ENCODE peak calls at places on chromosomes 12 and 14, in seven cellular contexts. F is astrocyte of the cerebellum; E is pancreas; Y is A549; O is CD8-positive, alpha-beta T cell; H is ovary; R is HFF-Myc. L is an unnamed sample.

GRCh38 chr12:53890081-53890480 is 48.5 kb upstream of the HOXC13 start:
- DNase-seq in H (no peak), E (no peak), R (no peak), O (no peak), Y (no peak), F (no peak), L (no peak)

GRCh38 chr12:95859344-95859816 is 628 bp downstream of the SNRPF start:
- DNase-seq in F (no peak), O (no peak), E (no peak), H (no peak), R (no peak), Y (peak), L (no peak)

GRCh38 chr12:2633825-2634200 is 161.0 kb upstream of the FKBP4 start:
- DNase-seq in O (no peak), Y (no peak), F (no peak), E (no peak), H (no peak), R (no peak), L (no peak)

GRCh38 chr12:121776190-121777098 is 17.0 kb downstream of the RHOF start:
- DNase-seq in O (peak), Y (peak), H (peak), E (peak), F (no peak), R (no peak), L (no peak)

GRCh38 chr12:58922849-58923248 is 2.5 kb upstream of the LRIG3 start:
- DNase-seq in R (no peak), H (no peak), O (no peak), F (no peak), E (no peak), Y (peak), L (no peak)

GRCh38 chr14:23138173-23138535 is 19.1 kb upstream of the CEBPE start:
- DNase-seq in R (no peak), Y (no peak), E (no peak), H (no peak), O (no peak), F (no peak), L (no peak)

GRCh38 chr14:76834296-76834695 is 8.1 kb downstream of the LRRC74A start:
- DNase-seq in E (peak), H (no peak), Y (no peak), O (no peak), R (no peak), F (no peak), L (no peak)

GRCh38 chr12:117119592-117120198 is 20.5 kb upstream of the TESC start:
- DNase-seq in E (peak), F (no peak), Y (peak), H (no peak), R (no peak), O (no peak), L (no peak)

GRCh38 chr12:52615208-52615868 is 3.0 kb downstream of the KRT73 start:
- DNase-seq in O (no peak), H (no peak), F (no peak), Y (no peak), E (no peak), R (no peak), L (no peak)

GRCh38 chr14:92759679-92760523 is 11.5 kb upstream of the LGMN start:
- DNase-seq in Y (no peak), R (no peak), E (no peak), H (no peak), F (no peak), O (no peak), L (no peak)

GRCh38 chr14:31018057-31018645 is 7.3 kb upstream of the AP4S1 start:
- DNase-seq in R (no peak), E (no peak), F (no peak), H (no peak), Y (no peak), O (no peak), L (no peak)

GRCh38 chr12:11685261-11685660 is 35.8 kb downstream of the ETV6 start:
- DNase-seq in Y (no peak), E (no peak), O (no peak), R (no peak), H (no peak), F (no peak), L (no peak)

GRCh38 chr12:62146323-62146722 is 113.9 kb upstream of the USP15 start:
- DNase-seq in R (no peak), O (no peak), F (no peak), Y (no peak), E (no peak), H (no peak), L (no peak)

GRCh38 chr12:9647825-9648700 is 21.4 kb upstream of the CLEC2D start:
- DNase-seq in R (no peak), H (peak), F (no peak), O (peak), E (peak), Y (peak), L (no peak)

GRCh38 chr12:117212563-117213190 is 22.4 kb upstream of the FBXO21 start:
- DNase-seq in E (peak), O (peak), F (peak), Y (peak), H (peak), R (peak), L (no peak)

GRCh38 chr12:117643971-117644370 is 282.5 kb upstream of the NOS1 start:
- DNase-seq in H (no peak), F (no peak), R (no peak), Y (no peak), E (no peak), O (no peak), L (no peak)

GRCh38 chr12:25811656-25812126 is 146.8 kb upstream of the RASSF8 start:
- DNase-seq in O (no peak), H (no peak), F (no peak), R (peak), E (no peak), Y (peak), L (no peak)

GRCh38 chr12:69388371-69388770 is 28.8 kb downstream of the YEATS4 start:
- DNase-seq in F (peak), R (peak), O (no peak), Y (peak), H (no peak), E (no peak), L (peak)
- TF ChIP-seq CTCF in F (peak), R (peak), O (peak), Y (peak), H (no peak), E (no peak), L (peak)

DNA sequence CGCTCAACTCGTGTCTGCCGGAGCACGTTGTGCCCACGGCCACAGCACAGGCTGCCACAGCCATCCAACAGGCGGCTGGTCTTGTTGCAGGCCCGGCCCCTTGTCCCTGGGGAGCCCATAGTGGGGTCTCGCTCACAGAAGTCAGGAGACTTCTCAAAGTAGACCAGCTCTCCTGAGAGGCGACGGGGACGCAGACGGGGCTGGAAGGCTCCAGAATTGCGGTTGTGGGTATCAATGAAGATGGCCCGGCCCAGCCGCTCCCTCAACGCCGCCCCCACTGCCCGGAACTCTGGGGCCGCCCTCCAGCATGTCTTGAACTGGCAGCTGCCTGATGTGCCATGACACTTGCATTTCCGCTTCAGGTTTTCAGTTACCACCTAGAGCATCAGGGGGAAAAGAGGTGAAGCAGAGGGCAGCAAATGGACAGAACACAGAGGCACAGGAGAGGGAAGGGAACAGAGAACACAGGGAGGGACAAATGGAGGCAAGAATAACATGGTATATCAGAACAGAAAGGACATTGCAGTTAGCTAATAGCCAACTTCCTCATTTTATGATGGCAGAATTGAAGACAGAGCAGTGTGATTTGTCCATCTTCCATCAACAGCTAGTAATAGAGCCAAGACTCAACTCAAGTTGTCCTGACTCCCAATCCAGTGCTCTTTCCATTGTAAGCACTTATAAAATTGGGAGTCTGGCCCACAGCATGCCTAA is 5.2 kb downstream of the WNT10B start:
- DNase-seq in F (no peak), Y (no peak), O (no peak), H (no peak), R (no peak), E (no peak), L (no peak)
- H3K4me3 ChIP-seq in F (no peak), Y (no peak), O (no peak), H (no peak), R (no peak), E (no peak), L (no peak)

DNA sequence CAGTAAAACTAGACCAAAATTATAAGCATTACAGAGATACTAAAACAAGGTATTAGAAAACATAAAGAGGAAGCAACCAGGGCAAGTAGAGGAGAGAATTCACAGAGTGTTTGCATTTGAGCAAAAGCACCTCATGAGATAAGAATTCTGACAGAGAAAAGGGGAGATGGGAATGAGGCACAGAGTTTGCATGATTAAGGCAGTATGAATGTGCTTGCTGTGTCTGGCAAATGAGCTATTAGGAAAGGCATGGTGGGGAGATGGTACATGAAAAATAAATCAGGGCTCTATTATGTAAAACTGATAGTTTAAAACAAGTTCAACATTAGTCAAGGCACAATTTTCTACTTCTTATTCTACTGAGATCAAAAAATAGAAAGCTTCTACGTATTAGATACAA is 23.1 kb downstream of the GARIN6 start:
- DNase-seq in F (no peak), O (no peak), Y (no peak), E (no peak), H (no peak), R (no peak), L (no peak)
- TF ChIP-seq CTCF in F (no peak), O (no peak), Y (no peak), E (no peak), H (no peak), R (no peak), L (no peak)

GRCh38 chr12:80681287-80681686 is 26.1 kb upstream of the MYF6 start:
- DNase-seq in E (no peak), H (no peak), F (no peak), O (no peak), R (peak), Y (no peak), L (no peak)
- H3K4me3 ChIP-seq in E (no peak), H (no peak), F (no peak), O (no peak), R (no peak), Y (no peak), L (no peak)

GRCh38 chr14:69815556-69815955 is 18.5 kb upstream of the SLC10A1 start:
- DNase-seq in E (no peak), F (no peak), O (no peak), Y (no peak), H (no peak), R (no peak), L (no peak)

GRCh38 chr14:69811868-69812252 is 14.8 kb upstream of the SLC10A1 start:
- DNase-seq in F (no peak), Y (no peak), H (no peak), E (no peak), O (no peak), R (no peak), L (no peak)

GRCh38 chr14:69811227-69811867 is 14.3 kb upstream of the SLC10A1 start:
- DNase-seq in O (no peak), F (no peak), R (no peak), H (no peak), Y (no peak), E (no peak), L (no peak)

GRCh38 chr14:69814397-69814796 is 17.4 kb upstream of the SLC10A1 start:
- DNase-seq in Y (no peak), E (no peak), H (no peak), O (no peak), F (no peak), R (no peak), L (no peak)

DNA sequence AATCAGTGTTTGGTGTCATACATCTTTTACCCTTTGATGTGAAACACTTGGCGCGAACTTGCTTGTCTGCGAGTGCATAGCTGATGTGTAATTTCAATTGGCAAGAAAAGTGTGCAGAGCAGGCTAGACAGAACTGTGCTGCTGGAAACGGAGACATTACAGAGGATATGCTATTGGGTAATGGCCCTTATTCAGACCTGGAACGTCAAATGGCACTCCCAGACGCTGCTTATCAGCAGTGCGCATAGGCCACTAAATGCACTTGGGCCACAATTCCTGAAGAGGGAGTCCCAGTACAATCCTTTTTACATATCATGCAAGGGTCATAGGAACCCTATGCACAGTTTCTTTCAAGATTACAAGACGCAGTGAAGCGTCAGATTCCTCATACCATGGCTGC is 15.7 kb upstream of the SLC10A1 start:
- DNase-seq in Y (peak), H (no peak), F (no peak), R (no peak), E (no peak), O (no peak), L (no peak)
- TF ChIP-seq CTCF in Y (peak), H (no peak), F (no peak), R (no peak), E (no peak), O (no peak), L (no peak)

GRCh38 chr12:4027412-4027811 is 154.2 kb upstream of the PARP11 start:
- DNase-seq in F (no peak), R (no peak), E (no peak), Y (no peak), H (no peak), O (peak), L (no peak)
- H3K4me3 ChIP-seq in F (no peak), R (no peak), E (no peak), Y (no peak), H (no peak), O (peak), L (no peak)

GRCh38 chr12:23888396-23889068 is 60.9 kb downstream of the SOX5 start:
- DNase-seq in H (no peak), R (no peak), E (no peak), F (peak), O (no peak), Y (no peak), L (no peak)

GRCh38 chr12:23887055-23887835 is 62.2 kb downstream of the SOX5 start:
- DNase-seq in F (no peak), O (no peak), R (no peak), H (no peak), E (no peak), Y (no peak), L (no peak)

GRCh38 chr12:23885396-23885795 is 64.1 kb downstream of the SOX5 start:
- DNase-seq in O (no peak), Y (no peak), H (no peak), E (no peak), F (no peak), R (no peak), L (no peak)

GRCh38 chr12:23880988-23881387 is 68.5 kb downstream of the SOX5 start:
- DNase-seq in O (no peak), E (no peak), F (no peak), R (no peak), H (no peak), Y (no peak), L (no peak)

GRCh38 chr12:23884909-23885308 is 64.6 kb downstream of the SOX5 start:
- DNase-seq in Y (no peak), E (no peak), R (no peak), F (no peak), H (no peak), O (no peak), L (no peak)
- TF ChIP-seq CTCF in Y (no peak), E (no peak), R (no peak), F (no peak), H (no peak), O (no peak), L (no peak)

GRCh38 chr12:57658890-57659289 is 25.9 kb upstream of the B4GALNT1 start:
- DNase-seq in E (no peak), Y (no peak), F (no peak), R (no peak), H (no peak), O (no peak), L (no peak)

GRCh38 chr12:57655541-57656240 is 22.7 kb upstream of the B4GALNT1 start:
- DNase-seq in O (no peak), F (no peak), E (no peak), H (no peak), R (no peak), Y (no peak), L (no peak)

GRCh38 chr12:57657744-57658143 is 24.7 kb upstream of the B4GALNT1 start:
- DNase-seq in E (peak), O (no peak), Y (no peak), R (no peak), F (no peak), H (no peak), L (peak)

GRCh38 chr12:57654042-57654441 is 21.0 kb upstream of the B4GALNT1 start:
- DNase-seq in R (no peak), O (no peak), Y (no peak), E (no peak), F (no peak), H (no peak), L (no peak)
- H3K4me3 ChIP-seq in R (no peak), O (no peak), Y (no peak), E (no peak), F (no peak), H (no peak), L (no peak)

L was measured in retinal pigment epithelial cell.